ENCODE peak calls at places on chromosome 15, in eight cellular contexts. One of them, this sample, is unnamed.

GRCh38 chr15:76234337-76234889 is 76.9 kb downstream of the ETFA start:
- DNase-seq in T-helper 2 cell: no peak
- DNase-seq in Caco-2: no peak
- DNase-seq in HCEC 1CT: no peak
- DNase-seq in tibial nerve: no peak
- DNase-seq in HS-27A: no peak
- DNase-seq in fibroblast of gingiva: no peak
- DNase-seq in NCI-H460: no peak
- DNase-seq in this sample: no peak

GRCh38 chr15:98683821-98684220 is 35.5 kb downstream of the IGF1R start:
- DNase-seq in T-helper 2 cell: no peak
- DNase-seq in Caco-2: no peak
- DNase-seq in HCEC 1CT: no peak
- DNase-seq in tibial nerve: no peak
- DNase-seq in HS-27A: no peak
- DNase-seq in fibroblast of gingiva: no peak
- DNase-seq in NCI-H460: no peak
- DNase-seq in this sample: no peak

GRCh38 chr15:36970522-36970921 is 129.8 kb downstream of the MEIS2 start:
- DNase-seq in T-helper 2 cell: no peak
- DNase-seq in Caco-2: peak
- DNase-seq in HCEC 1CT: no peak
- DNase-seq in tibial nerve: no peak
- DNase-seq in HS-27A: no peak
- DNase-seq in fibroblast of gingiva: no peak
- DNase-seq in NCI-H460: no peak
- DNase-seq in this sample: no peak

GRCh38 chr15:38750816-38751215 is 186.2 kb upstream of the RASGRP1 start:
- DNase-seq in T-helper 2 cell: no peak
- DNase-seq in Caco-2: no peak
- DNase-seq in HCEC 1CT: no peak
- DNase-seq in tibial nerve: no peak
- DNase-seq in HS-27A: no peak
- DNase-seq in fibroblast of gingiva: no peak
- DNase-seq in NCI-H460: no peak
- DNase-seq in this sample: no peak

GRCh38 chr15:64137226-64137833 is 14.2 kb upstream of the SNX22 start:
- DNase-seq in T-helper 2 cell: no peak
- DNase-seq in Caco-2: no peak
- DNase-seq in HCEC 1CT: no peak
- DNase-seq in tibial nerve: no peak
- DNase-seq in HS-27A: no peak
- DNase-seq in fibroblast of gingiva: no peak
- DNase-seq in NCI-H460: no peak
- DNase-seq in this sample: no peak

GRCh38 chr15:92883643-92884458 is 16.3 kb upstream of the CHD2 start:
- DNase-seq in T-helper 2 cell: peak
- DNase-seq in Caco-2: no peak
- DNase-seq in HCEC 1CT: peak
- DNase-seq in tibial nerve: no peak
- DNase-seq in HS-27A: no peak
- DNase-seq in fibroblast of gingiva: peak
- DNase-seq in NCI-H460: no peak
- DNase-seq in this sample: peak

GRCh38 chr15:51837784-51838183 is 8.3 kb downstream of the TMOD3 start:
- DNase-seq in T-helper 2 cell: no peak
- DNase-seq in Caco-2: no peak
- DNase-seq in HCEC 1CT: no peak
- DNase-seq in tibial nerve: no peak
- DNase-seq in HS-27A: no peak
- DNase-seq in fibroblast of gingiva: no peak
- DNase-seq in NCI-H460: no peak
- DNase-seq in this sample: peak

GRCh38 chr15:31801152-31801551 is 229.2 kb upstream of the CHRNA7 start:
- DNase-seq in T-helper 2 cell: no peak
- DNase-seq in Caco-2: no peak
- DNase-seq in HCEC 1CT: no peak
- DNase-seq in tibial nerve: no peak
- DNase-seq in HS-27A: no peak
- DNase-seq in fibroblast of gingiva: no peak
- DNase-seq in NCI-H460: no peak
- DNase-seq in this sample: no peak

GRCh38 chr15:27127834-27128570 is 157.0 kb downstream of the GABRG3 start:
- DNase-seq in T-helper 2 cell: no peak
- DNase-seq in Caco-2: no peak
- DNase-seq in HCEC 1CT: no peak
- DNase-seq in tibial nerve: no peak
- DNase-seq in HS-27A: no peak
- DNase-seq in fibroblast of gingiva: no peak
- DNase-seq in NCI-H460: no peak
- DNase-seq in this sample: no peak

GRCh38 chr15:78620021-78620838 is 566 bp downstream of the CHRNA3 start:
- DNase-seq in T-helper 2 cell: no peak
- DNase-seq in Caco-2: no peak
- DNase-seq in HCEC 1CT: no peak
- DNase-seq in tibial nerve: no peak
- DNase-seq in HS-27A: no peak
- DNase-seq in fibroblast of gingiva: no peak
- DNase-seq in NCI-H460: no peak
- DNase-seq in this sample: no peak

GRCh38 chr15:39407116-39407515 is 173.8 kb upstream of the THBS1 start:
- DNase-seq in T-helper 2 cell: no peak
- DNase-seq in Caco-2: no peak
- DNase-seq in HCEC 1CT: peak
- DNase-seq in tibial nerve: no peak
- DNase-seq in HS-27A: no peak
- DNase-seq in fibroblast of gingiva: peak
- DNase-seq in NCI-H460: no peak
- DNase-seq in this sample: no peak

GRCh38 chr15:55118341-55118740 is 78.4 kb downstream of the RSL24D1 start:
- DNase-seq in T-helper 2 cell: no peak
- DNase-seq in Caco-2: no peak
- DNase-seq in HCEC 1CT: no peak
- DNase-seq in tibial nerve: no peak
- DNase-seq in HS-27A: no peak
- DNase-seq in fibroblast of gingiva: no peak
- DNase-seq in NCI-H460: no peak
- DNase-seq in this sample: no peak

GRCh38 chr15:98421419-98422085 is 226.8 kb upstream of the IGF1R start:
- DNase-seq in T-helper 2 cell: peak
- DNase-seq in Caco-2: peak
- DNase-seq in HCEC 1CT: peak
- DNase-seq in tibial nerve: peak
- DNase-seq in HS-27A: no peak
- DNase-seq in fibroblast of gingiva: peak
- DNase-seq in NCI-H460: peak
- DNase-seq in this sample: peak

GRCh38 chr15:52362497-52362896 is 66.9 kb upstream of the MYO5C start:
- DNase-seq in T-helper 2 cell: no peak
- DNase-seq in Caco-2: no peak
- DNase-seq in HCEC 1CT: peak
- DNase-seq in tibial nerve: peak
- DNase-seq in HS-27A: no peak
- DNase-seq in fibroblast of gingiva: peak
- DNase-seq in NCI-H460: no peak
- DNase-seq in this sample: peak

GRCh38 chr15:73965094-73965729 is 26.9 kb downstream of the STOML1 start:
- DNase-seq in T-helper 2 cell: no peak
- DNase-seq in Caco-2: no peak
- DNase-seq in HCEC 1CT: no peak
- DNase-seq in tibial nerve: no peak
- DNase-seq in HS-27A: no peak
- DNase-seq in fibroblast of gingiva: no peak
- DNase-seq in NCI-H460: no peak
- DNase-seq in this sample: peak

GRCh38 chr15:75455424-75455981 is 4.0 kb upstream of the SIN3A start:
- DNase-seq in T-helper 2 cell: peak
- DNase-seq in Caco-2: peak
- DNase-seq in HCEC 1CT: peak
- DNase-seq in tibial nerve: peak
- DNase-seq in HS-27A: peak
- DNase-seq in fibroblast of gingiva: peak
- DNase-seq in NCI-H460: peak
- DNase-seq in this sample: peak

GRCh38 chr15:41284425-41285177 is 47.8 kb downstream of the OIP5 start:
- DNase-seq in T-helper 2 cell: no peak
- DNase-seq in Caco-2: no peak
- DNase-seq in HCEC 1CT: peak
- DNase-seq in tibial nerve: no peak
- DNase-seq in HS-27A: no peak
- DNase-seq in fibroblast of gingiva: no peak
- DNase-seq in NCI-H460: peak
- DNase-seq in this sample: peak

GRCh38 chr15:75130597-75131268 is 70.9 kb upstream of the C15orf39 start:
- DNase-seq in T-helper 2 cell: no peak
- DNase-seq in Caco-2: no peak
- DNase-seq in HCEC 1CT: no peak
- DNase-seq in tibial nerve: no peak
- DNase-seq in HS-27A: no peak
- DNase-seq in fibroblast of gingiva: no peak
- DNase-seq in NCI-H460: no peak
- DNase-seq in this sample: no peak

GRCh38 chr15:92523176-92523575 is 129.5 kb downstream of the ST8SIA2 start:
- DNase-seq in T-helper 2 cell: no peak
- DNase-seq in Caco-2: no peak
- DNase-seq in HCEC 1CT: no peak
- DNase-seq in tibial nerve: no peak
- DNase-seq in HS-27A: no peak
- DNase-seq in fibroblast of gingiva: no peak
- DNase-seq in NCI-H460: no peak
- DNase-seq in this sample: no peak

GRCh38 chr15:70026991-70027390 is 70.7 kb downstream of the TLE3 start:
- DNase-seq in T-helper 2 cell: no peak
- DNase-seq in Caco-2: no peak
- DNase-seq in HCEC 1CT: no peak
- DNase-seq in tibial nerve: no peak
- DNase-seq in HS-27A: no peak
- DNase-seq in fibroblast of gingiva: no peak
- DNase-seq in NCI-H460: no peak
- DNase-seq in this sample: no peak

GRCh38 chr15:34584321-34584668 is 844 bp upstream of the GOLGA8B start:
- DNase-seq in T-helper 2 cell: no peak
- DNase-seq in Caco-2: no peak
- DNase-seq in HCEC 1CT: no peak
- DNase-seq in tibial nerve: no peak
- DNase-seq in HS-27A: no peak
- DNase-seq in fibroblast of gingiva: no peak
- DNase-seq in NCI-H460: no peak
- DNase-seq in this sample: no peak

GRCh38 chr15:27681038-27681437 is 418.1 kb downstream of the OCA2 start:
- DNase-seq in T-helper 2 cell: no peak
- DNase-seq in Caco-2: no peak
- DNase-seq in HCEC 1CT: no peak
- DNase-seq in tibial nerve: no peak
- DNase-seq in HS-27A: no peak
- DNase-seq in fibroblast of gingiva: no peak
- DNase-seq in NCI-H460: no peak
- DNase-seq in this sample: no peak

GRCh38 chr15:49832421-49832980 is 211.7 kb downstream of the DTWD1 start:
- DNase-seq in T-helper 2 cell: no peak
- DNase-seq in Caco-2: peak
- DNase-seq in HCEC 1CT: peak
- DNase-seq in tibial nerve: no peak
- DNase-seq in HS-27A: no peak
- DNase-seq in fibroblast of gingiva: peak
- DNase-seq in NCI-H460: peak
- DNase-seq in this sample: peak

GRCh38 chr15:31752363-31752762 is 278.0 kb upstream of the CHRNA7 start:
- DNase-seq in T-helper 2 cell: no peak
- DNase-seq in Caco-2: no peak
- DNase-seq in HCEC 1CT: peak
- DNase-seq in tibial nerve: no peak
- DNase-seq in HS-27A: no peak
- DNase-seq in fibroblast of gingiva: peak
- DNase-seq in NCI-H460: peak
- DNase-seq in this sample: peak

GRCh38 chr15:80419546-80419945 is 15.4 kb downstream of the ARNT2 start:
- DNase-seq in T-helper 2 cell: no peak
- DNase-seq in Caco-2: no peak
- DNase-seq in HCEC 1CT: no peak
- DNase-seq in tibial nerve: no peak
- DNase-seq in HS-27A: no peak
- DNase-seq in fibroblast of gingiva: no peak
- DNase-seq in NCI-H460: no peak
- DNase-seq in this sample: no peak

GRCh38 chr15:45919806-45920205 is 285.0 kb downstream of the SQOR start:
- DNase-seq in T-helper 2 cell: no peak
- DNase-seq in Caco-2: no peak
- DNase-seq in HCEC 1CT: peak
- DNase-seq in tibial nerve: no peak
- DNase-seq in HS-27A: peak
- DNase-seq in fibroblast of gingiva: no peak
- DNase-seq in NCI-H460: peak
- DNase-seq in this sample: peak

GRCh38 chr15:74365619-74366445 is 1.6 kb downstream of the CYP11A1 start:
- DNase-seq in T-helper 2 cell: no peak
- DNase-seq in Caco-2: no peak
- DNase-seq in HCEC 1CT: no peak
- DNase-seq in tibial nerve: peak
- DNase-seq in HS-27A: no peak
- DNase-seq in fibroblast of gingiva: peak
- DNase-seq in NCI-H460: no peak
- DNase-seq in this sample: peak

This sample was measured in ELR.